ENCODE peak calls at places on chromosomes 2 and 18, in ten cellular contexts. Q is GM12865, H is cardiac muscle cell, T is RWPE1, X is BE2C, V is astrocyte of the spinal cord, M is vagina, F is A549, Z is esophagus squamous epithelium, A is heart right ventricle. C is an unnamed sample.

GRCh38 chr2:237603718-237604362 is 13.3 kb upstream of the RAB17 start:
- DNase-seq in F (no peak), T (peak), Q (peak), H (peak), A (no peak), X (no peak), Z (no peak), M (no peak), V (peak), C (no peak)

GRCh38 chr2:11292464-11293255 is 51.8 kb downstream of the ROCK2 start:
- DNase-seq in A (no peak), M (no peak), V (peak), F (peak), Q (no peak), Z (no peak), T (no peak), X (no peak), H (peak), C (no peak)

GRCh38 chr18:42028232-42028832 is 73.3 kb downstream of the PIK3C3 start:
- DNase-seq in X (peak), T (peak), Z (no peak), H (peak), A (no peak), V (peak), Q (peak), M (no peak), F (peak), C (peak)

GRCh38 chr2:172086349-172087190 is 1.3 kb downstream of the DLX1 start:
- DNase-seq in V (no peak), M (no peak), A (no peak), Q (peak), T (no peak), F (no peak), H (no peak), Z (no peak), X (no peak), C (peak)

GRCh38 chr2:189407944-189408209 is 33.4 kb upstream of the WDR75 start:
- DNase-seq in H (peak), Q (no peak), Z (no peak), M (no peak), X (no peak), T (no peak), A (no peak), F (no peak), V (no peak), C (no peak)

GRCh38 chr2:44118257-44118656 is 50.4 kb upstream of the PPM1B start:
- DNase-seq in Q (no peak), M (no peak), F (no peak), T (no peak), Z (no peak), V (no peak), X (no peak), A (no peak), H (peak), C (no peak)

GRCh38 chr2:167114018-167114417 is 225.7 kb downstream of the XIRP2 start:
- DNase-seq in Q (no peak), T (no peak), M (no peak), F (peak), X (no peak), Z (no peak), A (no peak), V (no peak), H (no peak), C (no peak)

GRCh38 chr2:206164261-206164862 is 4.7 kb downstream of the EEF1B2 start:
- DNase-seq in Z (no peak), F (peak), A (no peak), V (peak), H (peak), X (peak), Q (peak), T (peak), M (no peak), C (peak)

GRCh38 chr2:231717281-231718180 is 9.2 kb downstream of the PTMA start:
- DNase-seq in V (peak), H (peak), Q (peak), Z (no peak), T (no peak), M (no peak), A (no peak), X (peak), F (peak), C (peak)

GRCh38 chr2:203898697-203899096 is 31.1 kb downstream of the CTLA4 start:
- DNase-seq in H (no peak), F (no peak), V (no peak), M (no peak), Q (no peak), Z (no peak), T (no peak), A (no peak), X (no peak), C (no peak)

GRCh38 chr18:8948471-8949149 is 153.9 kb upstream of the NDUFV2 start:
- DNase-seq in A (no peak), H (peak), M (no peak), V (peak), Q (no peak), T (peak), F (peak), X (no peak), Z (no peak), C (no peak)

GRCh38 chr2:134432438-134432883 is 178.6 kb downstream of the MGAT5 start:
- DNase-seq in V (no peak), Z (no peak), A (no peak), X (no peak), T (no peak), Q (no peak), H (no peak), F (peak), M (no peak), C (no peak)

GRCh38 chr2:7795358-7796199 is 878.4 kb downstream of the RNF144A start:
- DNase-seq in F (no peak), M (no peak), Z (no peak), A (no peak), Q (no peak), H (no peak), T (no peak), V (peak), X (no peak), C (no peak)

GRCh38 chr2:49224426-49225010 is 70.2 kb upstream of the FSHR start:
- DNase-seq in X (peak), Z (no peak), M (no peak), A (peak), V (no peak), H (peak), F (no peak), T (no peak), Q (no peak), C (no peak)

GRCh38 chr2:61432990-61433389 is 37.9 kb downstream of the USP34 start:
- DNase-seq in V (no peak), M (no peak), F (no peak), X (no peak), H (no peak), Z (no peak), A (no peak), Q (no peak), T (no peak), C (no peak)

GRCh38 chr2:134491796-134492441 is 226.9 kb downstream of the TMEM163 start:
- DNase-seq in Q (no peak), M (peak), F (peak), V (no peak), X (no peak), Z (no peak), H (no peak), T (peak), A (peak), C (no peak)

GRCh38 chr2:172107690-172108586 is 5.2 kb upstream of the DLX2 start:
- DNase-seq in H (no peak), Z (no peak), F (no peak), X (no peak), V (no peak), A (no peak), T (no peak), Q (no peak), M (no peak), C (no peak)

GRCh38 chr2:212414699-212415309 is 123.8 kb downstream of the ERBB4 start:
- DNase-seq in Q (no peak), V (peak), F (no peak), H (no peak), X (no peak), M (no peak), T (no peak), A (no peak), Z (no peak), C (no peak)

GRCh38 chr2:96770451-96770850 is 9.7 kb downstream of the CNNM4 start:
- DNase-seq in Q (no peak), Z (no peak), M (no peak), V (no peak), F (no peak), A (no peak), T (no peak), H (no peak), X (no peak), C (no peak)

GRCh38 chr18:77069931-77070330 is 62.7 kb downstream of the MBP start:
- DNase-seq in F (no peak), T (no peak), M (no peak), V (no peak), Z (no peak), A (no peak), H (no peak), X (no peak), Q (peak), C (no peak)

DNA sequence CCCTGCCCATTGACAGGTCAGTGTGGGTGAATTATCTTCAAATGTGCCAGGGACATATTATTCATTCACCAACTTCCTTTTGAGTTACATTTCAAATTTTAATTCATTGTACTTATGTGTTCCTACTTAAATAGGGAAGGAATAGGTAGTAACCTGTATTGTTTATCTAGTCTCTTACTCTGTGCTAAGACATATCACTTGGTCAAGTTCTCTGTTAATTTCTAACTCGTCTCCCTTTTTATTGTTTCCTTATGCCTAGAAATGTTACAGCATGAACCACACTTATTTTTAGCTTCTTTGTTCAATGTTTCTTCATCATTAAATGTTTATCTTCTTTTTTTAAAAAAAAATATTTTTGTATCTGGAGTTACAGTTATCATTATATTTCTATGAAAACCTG is 151.9 kb downstream of the HAUS1 start:
- DNase-seq in M (no peak), Z (no peak), V (no peak), H (no peak), F (no peak), Q (no peak), A (no peak), X (no peak), T (no peak), C (no peak)
- TF ChIP-seq CTCF in M (no peak), Z (no peak), V (no peak), H (no peak), F (no peak), Q (no peak), A (no peak), X (no peak), T (no peak), C (no peak)

DNA sequence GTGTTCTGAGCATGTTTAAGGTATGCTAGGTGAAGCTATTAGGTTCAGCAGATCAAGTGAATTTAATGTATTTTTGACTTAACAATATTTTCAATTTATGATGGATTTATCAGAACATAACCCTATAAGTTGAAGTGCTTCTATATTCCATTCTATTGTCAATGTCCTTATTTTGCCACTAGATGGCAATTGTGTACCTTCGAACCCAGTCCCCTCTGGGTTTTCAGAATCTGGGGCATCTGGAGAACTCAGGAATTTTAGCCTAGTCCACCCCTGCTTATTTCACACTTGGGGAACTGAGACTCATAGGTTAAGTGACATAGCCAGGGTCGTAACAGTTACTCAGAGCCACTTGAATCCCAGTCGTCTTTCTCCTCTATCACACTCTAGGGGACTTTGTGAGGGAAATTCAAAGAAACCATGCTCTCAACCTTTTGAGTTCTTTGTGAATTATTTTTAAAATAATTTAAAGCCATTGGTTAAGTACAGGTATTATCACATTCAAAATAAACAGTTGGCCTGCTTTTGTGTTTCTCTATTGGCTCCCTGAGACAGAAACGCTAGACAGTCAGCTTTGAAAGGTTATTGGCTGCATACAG is 144.9 kb downstream of the TTC27 start:
- DNase-seq in T (peak), Z (no peak), H (peak), V (peak), Q (peak), F (peak), A (no peak), X (peak), M (no peak), C (peak)
- TF ChIP-seq CTCF in T (peak), Z (peak), H (peak), V (peak), Q (peak), F (peak), A (peak), X (peak), M (no peak), C (peak)

GRCh38 chr2:13616656-13617055 is 899.9 kb downstream of the TRIB2 start:
- DNase-seq in X (peak), H (no peak), V (no peak), F (no peak), Z (no peak), Q (no peak), A (no peak), T (no peak), M (no peak), C (no peak)
- TF ChIP-seq CTCF in X (no peak), H (no peak), V (no peak), F (no peak), Z (no peak), Q (no peak), A (no peak), T (no peak), M (no peak), C (no peak)

GRCh38 chr18:31325051-31325450 is 7.1 kb downstream of the DSG1 start:
- DNase-seq in V (peak), F (peak), Q (no peak), X (no peak), M (no peak), Z (no peak), A (no peak), T (no peak), H (peak), C (no peak)
- TF ChIP-seq CTCF in V (no peak), F (no peak), Q (no peak), X (no peak), M (no peak), Z (no peak), A (no peak), T (no peak), H (no peak), C (no peak)